ENCODE peak calls at places on chromosomes 3 and 15, in eight cellular contexts. I, V, H, A, O, N, D and B are unnamed samples.
A peak's percentile ranks its signal among the peaks of the same experiment; 100 is the strongest.

GRCh38 chr3:52238761-52239701 is at the start of gene TWF2:
- DNase-seq in I (no peak), V (peak; percentile 94), H (peak; percentile 99), A (peak; percentile 70), O (peak; percentile 86), N (peak; percentile 91), D (peak; percentile 74), B (peak; percentile 90)

GRCh38 chr15:69834756-69835155 is 263.0 kb downstream of the TLE3 start:
- DNase-seq in I (no peak), V (no peak), H (no peak), A (no peak), O (no peak), N (no peak), D (peak; percentile 36), B (no peak)

GRCh38 chr3:129106866-129107565 is 14.6 kb downstream of the RAB43 start:
- DNase-seq in I (no peak), V (peak; percentile 24), H (no peak), A (no peak), O (no peak), N (no peak), D (no peak), B (no peak)

GRCh38 chr3:132800958-132801357 is 78.7 kb upstream of the NPHP3 start:
- DNase-seq in I (no peak), V (no peak), H (no peak), A (no peak), O (no peak), N (no peak), D (peak; percentile 13), B (no peak)

GRCh38 chr3:12750658-12751071 is 8.4 kb downstream of the TMEM40 start:
- DNase-seq in I (peak; percentile 76), V (no peak), H (no peak), A (peak; percentile 79), O (no peak), N (no peak), D (peak; percentile 86), B (no peak)

GRCh38 chr3:9862391-9863235 is 17.4 kb downstream of the CIDEC start:
- DNase-seq in I (no peak), V (peak; percentile 89), H (peak; percentile 68), A (no peak), O (peak; percentile 76), N (peak; percentile 82), D (peak; percentile 15), B (peak; percentile 79)

GRCh38 chr15:40928351-40928974 is 677 bp upstream of the DLL4 start:
- DNase-seq in I (no peak), V (peak; percentile 83), H (no peak), A (peak; percentile 52), O (peak; percentile 29), N (no peak), D (no peak), B (no peak)

GRCh38 chr3:62439176-62439813 is 65.9 kb upstream of the FEZF2 start:
- DNase-seq in I (no peak), V (no peak), H (no peak), A (no peak), O (no peak), N (no peak), D (no peak), B (no peak)

GRCh38 chr15:40982855-40983254 is 29.6 kb downstream of the CHAC1 start:
- DNase-seq in I (no peak), V (no peak), H (no peak), A (no peak), O (no peak), N (no peak), D (peak; percentile 90), B (no peak)

GRCh38 chr3:112484352-112484751 is 14.9 kb downstream of the BTLA start:
- DNase-seq in I (no peak), V (no peak), H (no peak), A (no peak), O (no peak), N (no peak), D (no peak), B (no peak)

GRCh38 chr3:52396011-52396906 is 48.6 kb downstream of the SEMA3G start:
- DNase-seq in I (no peak), V (peak; percentile 57), H (no peak), A (no peak), O (no peak), N (no peak), D (no peak), B (no peak)

GRCh38 chr3:137764001-137764433 is at the start of gene SOX14:
- DNase-seq in I (no peak), V (peak; percentile 64), H (peak; percentile 19), A (no peak), O (peak; percentile 80), N (peak; percentile 52), D (no peak), B (peak; percentile 21)

GRCh38 chr3:61559108-61559731 is 2.2 kb upstream of the PTPRG start:
- DNase-seq in I (no peak), V (no peak), H (no peak), A (no peak), O (no peak), N (no peak), D (no peak), B (no peak)

GRCh38 chr3:56976666-56977560 is 83.6 kb upstream of the SPATA12 start:
- DNase-seq in I (peak; percentile 79), V (no peak), H (no peak), A (peak; percentile 23), O (no peak), N (no peak), D (peak; percentile 64), B (peak; percentile 62)

GRCh38 chr15:65086680-65087111 is 10.2 kb downstream of the KBTBD13 start:
- DNase-seq in I (no peak), V (no peak), H (no peak), A (no peak), O (no peak), N (no peak), D (no peak), B (peak; percentile 51)

GRCh38 chr15:65084500-65085206 is 8.1 kb downstream of the KBTBD13 start:
- DNase-seq in I (no peak), V (no peak), H (no peak), A (no peak), O (no peak), N (no peak), D (peak; percentile 48), B (no peak)

GRCh38 chr15:65085207-65085753 is 8.7 kb downstream of the KBTBD13 start:
- DNase-seq in I (no peak), V (no peak), H (no peak), A (no peak), O (no peak), N (no peak), D (no peak), B (no peak)

GRCh38 chr15:65087411-65087810 is 10.9 kb downstream of the KBTBD13 start:
- DNase-seq in I (no peak), V (no peak), H (no peak), A (no peak), O (no peak), N (no peak), D (no peak), B (no peak)

DNA sequence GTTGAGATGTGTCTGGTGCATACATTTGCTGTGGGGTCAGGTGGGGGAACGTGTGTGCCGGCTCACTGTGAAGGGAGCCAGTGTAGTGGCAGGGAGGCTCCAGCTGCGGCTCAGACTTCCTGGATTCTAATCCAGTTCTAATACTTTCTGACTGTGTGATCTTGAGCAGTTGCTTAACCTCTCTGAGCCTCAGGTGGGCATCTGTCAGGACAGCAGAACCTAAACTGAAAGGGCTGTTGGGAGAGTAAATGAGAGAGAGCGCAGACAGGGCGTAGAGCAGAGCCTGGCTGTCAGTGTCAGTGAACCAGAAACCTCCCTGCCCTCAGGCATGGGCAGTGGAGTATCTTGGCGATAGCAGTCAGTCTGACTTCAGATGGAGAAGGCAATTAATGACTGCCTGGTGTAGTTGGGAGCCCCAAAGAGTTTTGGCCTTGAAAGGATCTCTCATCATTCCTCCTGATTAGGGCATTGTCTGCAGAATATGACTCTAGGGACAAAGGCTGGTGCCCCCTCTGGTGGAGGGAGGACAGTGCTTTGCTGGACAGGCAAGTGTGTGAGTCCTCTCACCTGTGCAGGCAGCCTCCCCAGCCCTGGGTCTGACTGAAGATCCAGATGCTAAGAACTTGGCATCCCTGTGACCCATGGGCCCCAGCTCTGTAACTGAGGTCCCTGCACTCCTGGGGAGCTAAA is 9.6 kb downstream of the KBTBD13 start:
- DNase-seq in I (no peak), V (no peak), H (no peak), A (peak; percentile 66), O (peak; percentile 74), N (peak; percentile 62), D (no peak), B (peak; percentile 58)
- TF ChIP-seq CTCF in I (peak; percentile 67), V (peak; percentile 24), H (peak; percentile 43), A (peak; percentile 51), O (peak; percentile 33), N (peak; percentile 45), D (peak; percentile 32), B (peak; percentile 64)

GRCh38 chr3:31576521-31576920 is 43.8 kb downstream of the STT3B start:
- DNase-seq in I (no peak), V (no peak), H (no peak), A (no peak), O (no peak), N (no peak), D (no peak), B (no peak)
- TF ChIP-seq CTCF in I (no peak), V (no peak), H (no peak), A (no peak), O (no peak), N (no peak), D (no peak), B (no peak)

DNA sequence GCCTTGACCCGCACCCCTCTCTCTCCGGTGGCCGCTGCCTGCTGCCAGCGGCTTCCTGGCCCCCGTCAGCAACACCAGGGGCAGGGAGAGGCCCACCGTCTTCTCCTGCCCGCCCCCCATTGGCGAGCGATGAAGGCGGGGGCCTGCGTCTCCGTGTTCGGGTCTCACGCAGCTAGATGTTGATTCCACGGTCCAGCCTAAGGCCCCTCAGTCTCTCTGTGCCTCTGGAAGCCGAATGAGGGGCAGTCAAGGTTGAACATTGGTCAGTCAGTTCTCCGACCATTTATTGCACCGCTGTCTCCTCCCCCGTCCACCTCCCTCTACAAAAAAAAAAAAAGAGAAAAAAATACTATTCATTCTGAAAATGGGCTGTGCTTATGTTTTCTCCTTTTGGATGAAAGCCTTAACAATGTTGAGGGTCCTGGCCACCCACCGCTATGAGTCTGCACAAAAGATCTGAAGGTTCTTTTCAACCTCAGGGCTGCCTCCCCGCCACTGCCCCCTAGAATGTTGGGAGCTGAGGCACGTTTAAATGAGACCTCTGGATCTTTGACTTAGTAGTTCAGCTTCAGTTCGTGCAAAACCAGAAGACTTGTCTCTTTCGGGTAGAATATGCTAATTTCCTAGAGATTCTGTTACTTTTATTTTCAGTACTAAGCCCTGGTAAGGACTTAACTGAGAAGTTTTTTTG is 724 bp downstream of the IREB2 start:
- DNase-seq in I (no peak), V (no peak), H (peak; percentile 39), A (peak; percentile 28), O (peak; percentile 17), N (peak; percentile 61), D (peak; percentile 52), B (peak; percentile 56)
- TF ChIP-seq CTCF in I (peak; percentile 36), V (no peak), H (no peak), A (no peak), O (no peak), N (peak; percentile 44), D (peak; percentile 27), B (no peak)

GRCh38 chr15:43777293-43777819 is 590 bp upstream of the ELL3 start:
- DNase-seq in I (peak; percentile 54), V (peak; percentile 92), H (peak; percentile 79), A (peak; percentile 79), O (peak; percentile 76), N (peak; percentile 75), D (peak; percentile 76), B (peak; percentile 72)
- TF ChIP-seq CTCF in I (peak; percentile 49), V (peak; percentile 51), H (peak; percentile 82), A (peak; percentile 89), O (peak; percentile 29), N (peak; percentile 65), D (peak; percentile 59), B (peak; percentile 70)